ENCODE peak calls at places on chromosomes 2 and 18, in five cellular contexts. X is mucosa of descending colon; W is effector memory CD8-positive, alpha-beta T cell; A is heart left ventricle; H is Right ventricle myocardium inferior. U is an unnamed sample.

GRCh38 chr2:238380785-238381184 is 45.9 kb upstream of the ASB1 start:
- ATAC-seq in X (peak; percentile 42), A (no peak), H (no peak), W (no peak), U (no peak)

GRCh38 chr2:9650119-9650821 is 19.5 kb upstream of the YWHAQ start:
- ATAC-seq in H (no peak), X (no peak), W (peak; percentile 76), A (no peak), U (no peak)

GRCh38 chr2:1606421-1607235 is 137.7 kb downstream of the PXDN start:
- ATAC-seq in H (peak; percentile 17), X (peak; percentile 19), W (no peak), A (peak; percentile 3), U (no peak)

GRCh38 chr2:186691231-186691630 is 2.6 kb upstream of the FAM171B start:
- ATAC-seq in W (no peak), H (no peak), X (no peak), A (no peak), U (no peak)

GRCh38 chr2:23545811-23546210 is 160.8 kb downstream of the KLHL29 start:
- ATAC-seq in W (no peak), H (no peak), A (no peak), X (no peak), U (peak; percentile 54)

GRCh38 chr2:203756161-203756560 is 49.7 kb downstream of the CD28 start:
- ATAC-seq in A (no peak), X (no peak), W (no peak), H (no peak), U (no peak)

GRCh38 chr2:165305391-165306096 is 66.3 kb downstream of the SCN2A start:
- ATAC-seq in X (no peak), H (no peak), W (no peak), A (no peak), U (no peak)

GRCh38 chr18:54905629-54906028 is 53.6 kb downstream of the CCDC68 start:
- ATAC-seq in W (no peak), H (no peak), X (no peak), A (no peak), U (no peak)

GRCh38 chr2:129741165-129741564 is 238.3 kb upstream of the RAB6C start:
- ATAC-seq in W (no peak), X (no peak), A (no peak), H (no peak), U (no peak)

GRCh38 chr2:39334978-39335377 is 91.2 kb upstream of the CDKL4 start:
- ATAC-seq in H (no peak), A (no peak), X (no peak), W (no peak), U (no peak)

GRCh38 chr2:113253453-113253852 is 25.3 kb downstream of the PAX8 start:
- ATAC-seq in H (no peak), W (no peak), X (no peak), A (no peak), U (no peak)

GRCh38 chr18:39675358-39675757 is 2109.8 kb upstream of the CELF4 start:
- ATAC-seq in H (no peak), A (no peak), X (peak; percentile 24), W (no peak), U (no peak)

GRCh38 chr2:238315031-238315595 is 5.2 kb upstream of the TRAF3IP1 start:
- ATAC-seq in X (no peak), A (no peak), W (no peak), H (no peak), U (no peak)

GRCh38 chr2:149797030-149797429 is 209.5 kb upstream of the MMADHC start:
- ATAC-seq in A (no peak), H (no peak), X (no peak), W (no peak), U (no peak)

GRCh38 chr2:27922842-27923241 is 32.3 kb downstream of the BABAM2 start:
- ATAC-seq in A (no peak), W (no peak), X (no peak), H (no peak), U (no peak)

GRCh38 chr2:15172825-15173224 is 388.3 kb downstream of the NBAS start:
- ATAC-seq in H (peak; percentile 56), X (no peak), W (no peak), A (no peak), U (no peak)

GRCh38 chr2:26363323-26363722 is 16.7 kb upstream of the ADGRF3 start:
- ATAC-seq in X (peak; percentile 98), W (peak; percentile 39), H (no peak), A (no peak), U (peak; percentile 90)

GRCh38 chr2:30115981-30116285 is 30.9 kb upstream of the YPEL5 start:
- ATAC-seq in H (no peak), W (no peak), X (no peak), A (no peak), U (no peak)

GRCh38 chr18:32553174-32553573 is 82.5 kb upstream of the GAREM1 start:
- ATAC-seq in W (no peak), H (no peak), A (no peak), X (no peak), U (no peak)

GRCh38 chr18:76380791-76381405 is 114.1 kb downstream of the ZNF516 start:
- ATAC-seq in H (no peak), X (no peak), W (peak; percentile 16), A (no peak), U (no peak)

GRCh38 chr2:76584474-76584873 is 873.8 kb upstream of the GCFC2 start:
- ATAC-seq in A (no peak), H (no peak), X (no peak), W (no peak), U (no peak)

GRCh38 chr2:148680462-148680861 is 35.9 kb downstream of the EPC2 start:
- ATAC-seq in H (no peak), X (no peak), W (no peak), A (no peak), U (no peak)

GRCh38 chr2:35356332-35356731 is 999.2 kb upstream of the CRIM1 start:
- ATAC-seq in W (no peak), A (no peak), X (no peak), H (no peak), U (no peak)

GRCh38 chr2:134714228-134714627 is 4.6 kb downstream of the TMEM163 start:
- ATAC-seq in W (peak; percentile 54), X (no peak), H (no peak), A (no peak), U (no peak)

GRCh38 chr18:62458868-62459716 is 63.7 kb upstream of the ZCCHC2 start:
- ATAC-seq in W (no peak), H (peak; percentile 90), X (no peak), A (peak; percentile 95), U (no peak)

GRCh38 chr2:102703748-102704147 is 58.1 kb upstream of the TMEM182 start:
- ATAC-seq in H (peak; percentile 48), A (peak; percentile 62), W (no peak), X (peak; percentile 69), U (peak; percentile 92)